ENCODE peak calls at places on chromosomes 1 and 21, in seven cellular contexts. X is lower lobe of right lung; W is effector memory CD4-positive, alpha-beta T cell; J is mucosa of descending colon; Y is endothelial cell of umbilical vein; E is keratinocyte; F is small intestine. O is an unnamed sample.
A peak's percentile ranks its signal among the peaks of the same experiment; 100 is the strongest.

GRCh38 chr1:46181343-46182260 is 5.3 kb upstream of the P3R3URF start:
- DNase-seq in X (no peak), W (no peak), J (peak; percentile 51), Y (peak; percentile 80), E (peak; percentile 60), F (no peak), O (no peak)

GRCh38 chr1:232944342-232944741 is 6.1 kb upstream of the NTPCR start:
- DNase-seq in X (no peak), W (no peak), J (no peak), Y (no peak), E (no peak), F (no peak), O (no peak)

GRCh38 chr1:198157847-198158765 is 1.3 kb downstream of the NEK7 start:
- DNase-seq in X (no peak), W (no peak), J (no peak), Y (peak; percentile 46), E (no peak), F (peak; percentile 23), O (no peak)

GRCh38 chr1:6625579-6626149 is 996 bp downstream of the THAP3 start:
- DNase-seq in X (no peak), W (no peak), J (peak; percentile 50), Y (peak; percentile 51), E (no peak), F (peak; percentile 46), O (no peak)

GRCh38 chr1:246043556-246043955 is 463.5 kb downstream of the SMYD3 start:
- DNase-seq in X (no peak), W (no peak), J (no peak), Y (peak; percentile 50), E (no peak), F (no peak), O (no peak)

GRCh38 chr1:1260843-1261560 is 12.7 kb downstream of the UBE2J2 start:
- DNase-seq in X (no peak), W (no peak), J (no peak), Y (peak; percentile 43), E (no peak), F (no peak), O (no peak)

GRCh38 chr1:147752531-147752930 is 7.9 kb downstream of the GJA5 start:
- DNase-seq in X (no peak), W (no peak), J (no peak), Y (no peak), E (no peak), F (no peak), O (no peak)

GRCh38 chr1:9573723-9574122 is 15.0 kb upstream of the TMEM201 start:
- DNase-seq in X (no peak), W (no peak), J (no peak), Y (no peak), E (no peak), F (no peak), O (no peak)

GRCh38 chr1:59057211-59057694 is 239.6 kb upstream of the FGGY start:
- DNase-seq in X (peak; percentile 58), W (no peak), J (peak; percentile 50), Y (no peak), E (no peak), F (peak; percentile 61), O (peak; percentile 83)

GRCh38 chr1:201436461-201436860 is 14.9 kb upstream of the TNNI1 start:
- DNase-seq in X (no peak), W (no peak), J (no peak), Y (no peak), E (no peak), F (no peak), O (no peak)

GRCh38 chr1:247358920-247359319 is 27.3 kb upstream of the ZNF496 start:
- DNase-seq in X (no peak), W (no peak), J (no peak), Y (no peak), E (no peak), F (no peak), O (no peak)

GRCh38 chr1:234616644-234617043 is 6.7 kb upstream of the IRF2BP2 start:
- DNase-seq in X (no peak), W (no peak), J (no peak), Y (no peak), E (no peak), F (no peak), O (no peak)

GRCh38 chr1:218460367-218460766 is 115.2 kb downstream of the TGFB2 start:
- DNase-seq in X (no peak), W (no peak), J (no peak), Y (peak; percentile 80), E (no peak), F (no peak), O (no peak)

GRCh38 chr1:192516776-192517297 is 58.7 kb upstream of the RGS1 start:
- DNase-seq in X (no peak), W (peak; percentile 49), J (no peak), Y (no peak), E (no peak), F (peak; percentile 76), O (no peak)

GRCh38 chr1:240308061-240308460 is 216.4 kb downstream of the FMN2 start:
- DNase-seq in X (no peak), W (no peak), J (no peak), Y (no peak), E (no peak), F (no peak), O (no peak)

GRCh38 chr1:116498789-116499628 is 71.8 kb downstream of the CD58 start:
- DNase-seq in X (no peak), W (no peak), J (peak; percentile 56), Y (peak; percentile 77), E (no peak), F (peak; percentile 85), O (no peak)

GRCh38 chr1:168613689-168614655 is 37.6 kb downstream of the XCL1 start:
- DNase-seq in X (no peak), W (no peak), J (no peak), Y (no peak), E (no peak), F (peak; percentile 30), O (peak; percentile 90)

GRCh38 chr1:172609528-172609927 is 49.4 kb upstream of the FASLG start:
- DNase-seq in X (no peak), W (no peak), J (no peak), Y (no peak), E (no peak), F (peak; percentile 25), O (no peak)

GRCh38 chr21:42219606-42220137 is 732 bp downstream of the ABCG1 start:
- DNase-seq in X (peak; percentile 69), W (no peak), J (peak; percentile 68), Y (no peak), E (no peak), F (no peak), O (peak; percentile 66)

GRCh38 chr1:3768811-3769390 is 3.6 kb upstream of the SMIM1 start:
- DNase-seq in X (no peak), W (no peak), J (no peak), Y (no peak), E (no peak), F (no peak), O (no peak)

GRCh38 chr1:227449051-227449450 is 114.3 kb upstream of the ZNF678 start:
- DNase-seq in X (no peak), W (no peak), J (no peak), Y (no peak), E (no peak), F (peak; percentile 42), O (no peak)

GRCh38 chr1:196355206-196355786 is 252.9 kb downstream of the KCNT2 start:
- DNase-seq in X (no peak), W (no peak), J (no peak), Y (peak; percentile 64), E (no peak), F (peak; percentile 10), O (no peak)

GRCh38 chr1:27602510-27603319 is 1.2 kb downstream of the AHDC1 start:
- DNase-seq in X (peak; percentile 69), W (no peak), J (peak; percentile 79), Y (peak; percentile 29), E (no peak), F (peak; percentile 44), O (peak; percentile 78)

GRCh38 chr1:91759076-91759475 is 126.9 kb downstream of the TGFBR3 start:
- DNase-seq in X (no peak), W (no peak), J (no peak), Y (no peak), E (no peak), F (no peak), O (no peak)

GRCh38 chr1:91757760-91758545 is 128.0 kb downstream of the TGFBR3 start:
- DNase-seq in X (no peak), W (no peak), J (no peak), Y (no peak), E (no peak), F (no peak), O (no peak)

GRCh38 chr1:91761303-91761721 is 124.6 kb downstream of the TGFBR3 start:
- DNase-seq in X (no peak), W (no peak), J (no peak), Y (no peak), E (no peak), F (no peak), O (peak; percentile 63)

GRCh38 chr1:91763252-91763651 is 122.7 kb downstream of the TGFBR3 start:
- DNase-seq in X (no peak), W (no peak), J (no peak), Y (no peak), E (no peak), F (no peak), O (no peak)

GRCh38 chr1:91760487-91760886 is 125.5 kb downstream of the TGFBR3 start:
- DNase-seq in X (no peak), W (no peak), J (no peak), Y (no peak), E (no peak), F (no peak), O (no peak)
- H3K4me1 ChIP-seq in X (peaks cover 40% of the 10 kb centered on the region), W (no peaks in the 10 kb centered on the region), J (no peaks in the 10 kb centered on the region), Y (no peaks in the 10 kb centered on the region), E (no peaks in the 10 kb centered on the region), F (no peaks in the 10 kb centered on the region), O (peaks cover 25% of the 10 kb centered on the region)

DNA sequence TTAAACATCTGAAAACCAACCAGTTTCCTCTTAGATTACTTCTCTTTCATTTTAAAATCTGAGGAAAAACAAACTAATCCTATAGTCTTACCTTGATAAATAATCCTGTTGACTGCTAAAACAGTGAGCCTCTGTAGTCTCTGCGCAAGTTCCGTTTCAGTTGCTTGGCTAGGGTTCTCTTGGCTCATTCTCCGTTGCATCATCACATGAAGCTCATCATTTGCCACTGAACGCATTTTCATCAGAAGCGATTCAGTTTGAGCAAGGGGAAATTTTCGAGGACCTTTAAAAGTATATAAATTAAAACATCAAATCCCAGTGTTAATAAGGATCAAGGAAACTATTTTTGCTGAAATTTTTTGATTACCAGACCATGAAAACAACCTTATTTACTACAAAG is 96.7 kb upstream of the GNG4 start:
- DNase-seq in X (no peak), W (no peak), J (no peak), Y (no peak), E (no peak), F (no peak), O (no peak)
- H3K36me3 ChIP-seq in X (peaks cover 95% of the 10 kb centered on the region), W (peaks cover 13% of the 10 kb centered on the region), J (no peaks in the 10 kb centered on the region), Y (no peaks in the 10 kb centered on the region), E (peaks cover 11% of the 10 kb centered on the region), F (peaks cover 10% of the 10 kb centered on the region), O (peaks cover 2% of the 10 kb centered on the region)

GRCh38 chr1:19976317-19977003 is 3.0 kb downstream of the PLA2G2A start:
- DNase-seq in X (no peak), W (no peak), J (no peak), Y (no peak), E (no peak), F (no peak), O (no peak)
- H3K4me1 ChIP-seq in X (peaks cover 19% of the 10 kb centered on the region), W (no peaks in the 10 kb centered on the region), J (peaks cover 32% of the 10 kb centered on the region), Y (no peaks in the 10 kb centered on the region), E (peaks cover 5% of the 10 kb centered on the region), F (no peaks in the 10 kb centered on the region), O (no peaks in the 10 kb centered on the region)

DNA sequence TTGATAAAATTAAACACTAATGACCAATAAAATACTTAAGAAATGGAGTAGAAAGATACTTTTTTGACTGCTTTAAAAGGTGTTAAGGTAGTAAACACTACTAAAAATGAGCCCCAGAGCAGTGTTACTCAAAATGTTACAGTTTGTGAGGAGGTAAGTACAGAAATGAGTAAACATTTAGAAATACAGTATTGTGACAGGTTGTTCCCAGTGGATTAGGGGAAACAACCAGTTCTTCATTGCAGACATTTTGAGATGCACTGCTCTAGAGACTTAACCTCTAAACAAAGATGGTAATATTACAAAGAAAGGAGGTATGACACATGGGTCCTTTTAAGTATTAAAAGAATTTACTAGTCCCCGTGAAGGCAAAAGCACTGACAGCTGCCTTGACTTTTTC is 12.7 kb downstream of the DHX9 start:
- DNase-seq in X (no peak), W (no peak), J (no peak), Y (no peak), E (no peak), F (no peak), O (no peak)
- H3K36me3 ChIP-seq in X (peaks cover 100% of the 10 kb centered on the region), W (peaks cover 96% of the 10 kb centered on the region), J (peaks cover 23% of the 10 kb centered on the region), Y (peaks cover 36% of the 10 kb centered on the region), E (peaks cover 33% of the 10 kb centered on the region), F (peaks cover 35% of the 10 kb centered on the region), O (peaks cover 34% of the 10 kb centered on the region)